ENCODE peak calls at places on chromosome 11, in nine cellular contexts. E, D, S, B, F, W, J, H and A are unnamed samples.

GRCh38 chr11:108221981-108222685 is at the start of gene NPAT:
- DNase-seq in E (no peak), D (no peak), S (peak), B (no peak), F (no peak), W (no peak), J (no peak), H (no peak), A (no peak)

GRCh38 chr11:90997241-90997640 is 774.4 kb upstream of the CHORDC1 start:
- DNase-seq in E (no peak), D (no peak), S (no peak), B (no peak), F (no peak), W (no peak), J (no peak), H (no peak), A (no peak)

GRCh38 chr11:34898474-34898873 is 17.7 kb downstream of the APIP start:
- DNase-seq in E (no peak), D (no peak), S (no peak), B (no peak), F (no peak), W (no peak), J (no peak), H (no peak), A (no peak)

GRCh38 chr11:65225284-65226102 is 36.3 kb upstream of the POLA2 start:
- DNase-seq in E (peak), D (peak), S (peak), B (peak), F (no peak), W (peak), J (no peak), H (no peak), A (peak)

GRCh38 chr11:64180871-64181270 is 5.1 kb upstream of the STIP1 start:
- DNase-seq in E (no peak), D (no peak), S (no peak), B (no peak), F (no peak), W (no peak), J (no peak), H (no peak), A (no peak)

GRCh38 chr11:120224872-120225371 is 14.1 kb downstream of the OAF start:
- DNase-seq in E (no peak), D (no peak), S (no peak), B (no peak), F (no peak), W (peak), J (no peak), H (no peak), A (no peak)

GRCh38 chr11:46356911-46357482 is 9.7 kb downstream of the DGKZ start:
- DNase-seq in E (no peak), D (no peak), S (no peak), B (no peak), F (no peak), W (no peak), J (no peak), H (no peak), A (no peak)

GRCh38 chr11:126090452-126090851 is 27.8 kb upstream of the CDON start:
- DNase-seq in E (no peak), D (no peak), S (no peak), B (no peak), F (no peak), W (no peak), J (no peak), H (no peak), A (no peak)

GRCh38 chr11:4826425-4826824 is 5.3 kb downstream of the OR51F2 start:
- DNase-seq in E (no peak), D (peak), S (no peak), B (no peak), F (no peak), W (peak), J (no peak), H (no peak), A (no peak)

GRCh38 chr11:107608809-107609208 is 17.9 kb downstream of the ELMOD1 start:
- DNase-seq in E (no peak), D (no peak), S (no peak), B (no peak), F (no peak), W (no peak), J (no peak), H (no peak), A (no peak)

GRCh38 chr11:34178422-34178821 is 73.0 kb downstream of the NAT10 start:
- DNase-seq in E (no peak), D (no peak), S (no peak), B (no peak), F (no peak), W (no peak), J (no peak), H (no peak), A (no peak)

GRCh38 chr11:69115586-69116560 is 39.9 kb upstream of the SMIM38 start:
- DNase-seq in E (no peak), D (peak), S (no peak), B (no peak), F (no peak), W (peak), J (no peak), H (no peak), A (no peak)

GRCh38 chr11:87398913-87399312 is 361.2 kb downstream of the TMEM135 start:
- DNase-seq in E (no peak), D (no peak), S (no peak), B (no peak), F (no peak), W (no peak), J (no peak), H (no peak), A (no peak)

GRCh38 chr11:123429336-123429735 is 733 bp upstream of the GRAMD1B start:
- DNase-seq in E (no peak), D (peak), S (no peak), B (no peak), F (no peak), W (no peak), J (no peak), H (no peak), A (no peak)

GRCh38 chr11:2306971-2307732 is 5.3 kb downstream of the TSPAN32 start:
- DNase-seq in E (no peak), D (no peak), S (no peak), B (no peak), F (peak), W (peak), J (no peak), H (no peak), A (no peak)

GRCh38 chr11:12222099-12222751 is 111.8 kb downstream of the MICAL2 start:
- DNase-seq in E (no peak), D (peak), S (no peak), B (no peak), F (no peak), W (no peak), J (no peak), H (no peak), A (peak)

GRCh38 chr11:27317751-27318150 is 45.3 kb downstream of the CCDC34 start:
- DNase-seq in E (no peak), D (peak), S (no peak), B (no peak), F (no peak), W (no peak), J (no peak), H (no peak), A (no peak)

GRCh38 chr11:116994195-116994594 is 104.0 kb downstream of the SIK3 start:
- DNase-seq in E (no peak), D (peak), S (no peak), B (no peak), F (no peak), W (no peak), J (no peak), H (no peak), A (no peak)

GRCh38 chr11:101346591-101346990 is 217.0 kb upstream of the PGR start:
- DNase-seq in E (no peak), D (peak), S (no peak), B (no peak), F (no peak), W (no peak), J (no peak), H (no peak), A (no peak)

GRCh38 chr11:30107899-30108298 is 91.1 kb upstream of the KCNA4 start:
- DNase-seq in E (no peak), D (peak), S (no peak), B (no peak), F (no peak), W (no peak), J (no peak), H (no peak), A (no peak)

GRCh38 chr11:33630936-33631748 is 69.5 kb downstream of the C11orf91 start:
- DNase-seq in E (no peak), D (no peak), S (no peak), B (no peak), F (no peak), W (no peak), J (no peak), H (peak), A (no peak)

GRCh38 chr11:47325271-47326041 is 27.0 kb downstream of the MYBPC3 start:
- DNase-seq in E (no peak), D (peak), S (no peak), B (no peak), F (no peak), W (no peak), J (no peak), H (no peak), A (no peak)

GRCh38 chr11:64581057-64581523 is 9.9 kb upstream of the SLC22A12 start:
- DNase-seq in E (no peak), D (no peak), S (no peak), B (no peak), F (no peak), W (no peak), J (no peak), H (no peak), A (peak)

GRCh38 chr11:69293819-69294505 is at the start of gene MYEOV:
- DNase-seq in E (no peak), D (peak), S (no peak), B (peak), F (no peak), W (peak), J (no peak), H (peak), A (peak)

GRCh38 chr11:134639586-134640330 is 227.7 kb upstream of the B3GAT1 start:
- DNase-seq in E (no peak), D (no peak), S (no peak), B (no peak), F (peak), W (no peak), J (no peak), H (no peak), A (no peak)

GRCh38 chr11:14542384-14542783 is 22.2 kb upstream of the PSMA1 start:
- DNase-seq in E (no peak), D (no peak), S (no peak), B (no peak), F (no peak), W (no peak), J (no peak), H (no peak), A (no peak)

GRCh38 chr11:70692131-70692530 is 293.8 kb downstream of the CTTN start:
- DNase-seq in E (no peak), D (no peak), S (no peak), B (no peak), F (no peak), W (no peak), J (no peak), H (no peak), A (no peak)

GRCh38 chr11:79794484-79795393 is 353.9 kb upstream of the TENM4 start:
- DNase-seq in E (no peak), D (no peak), S (no peak), B (no peak), F (no peak), W (no peak), J (no peak), H (no peak), A (no peak)

GRCh38 chr11:77506857-77507256 is 33.0 kb upstream of the PAK1 start:
- DNase-seq in E (no peak), D (peak), S (no peak), B (no peak), F (no peak), W (no peak), J (peak), H (no peak), A (no peak)

GRCh38 chr11:91660036-91660435 is 564.6 kb upstream of the FAT3 start:
- DNase-seq in E (no peak), D (no peak), S (no peak), B (no peak), F (no peak), W (no peak), J (no peak), H (no peak), A (no peak)

GRCh38 chr11:79080506-79080905 is 360.3 kb downstream of the TENM4 start:
- DNase-seq in E (no peak), D (no peak), S (no peak), B (no peak), F (no peak), W (no peak), J (no peak), H (no peak), A (no peak)

GRCh38 chr11:68028802-68029475 is 1.5 kb upstream of the NDUFS8 start:
- DNase-seq in E (no peak), D (no peak), S (no peak), B (no peak), F (no peak), W (no peak), J (no peak), H (peak), A (no peak)

GRCh38 chr11:11948242-11948947 is 60.0 kb downstream of the DKK3 start:
- DNase-seq in E (no peak), D (no peak), S (no peak), B (no peak), F (no peak), W (no peak), J (no peak), H (no peak), A (peak)

GRCh38 chr11:124900464-124900863 is 2.8 kb upstream of the ROBO4 start:
- DNase-seq in E (no peak), D (peak), S (no peak), B (no peak), F (peak), W (no peak), J (no peak), H (peak), A (peak)

GRCh38 chr11:76419896-76420295 is 24.9 kb upstream of the EMSY start:
- DNase-seq in E (peak), D (no peak), S (no peak), B (peak), F (no peak), W (no peak), J (no peak), H (no peak), A (peak)

GRCh38 chr11:67027483-67027930 is 4.6 kb downstream of the SYT12 start:
- DNase-seq in E (no peak), D (no peak), S (no peak), B (no peak), F (no peak), W (peak), J (no peak), H (no peak), A (no peak)

GRCh38 chr11:43712676-43713075 is 32.1 kb downstream of the HSD17B12 start:
- DNase-seq in E (no peak), D (no peak), S (no peak), B (no peak), F (no peak), W (no peak), J (no peak), H (no peak), A (no peak)

GRCh38 chr11:75265851-75266531 is 25.4 kb downstream of the TPBGL start:
- DNase-seq in E (no peak), D (no peak), S (no peak), B (no peak), F (no peak), W (no peak), J (no peak), H (no peak), A (peak)

GRCh38 chr11:112961146-112961668 is at the start of gene NCAM1:
- DNase-seq in E (peak), D (peak), S (no peak), B (peak), F (peak), W (peak), J (no peak), H (peak), A (peak)